ENCODE peak calls at places on chromosomes 1 and 21, in ten cellular contexts. G is RKO; B is stimulated activated naive B cell treated with anti-CD40 and anti-IgM and Interleukin-4, amounts not matched to agents 10 μg/mL and 1 μg/mL and 100 μg/mL, for 72 hours; S is T-helper 17 cell; V is anterior cingulate cortex; H is CD4-positive, CD25-positive, alpha-beta regulatory T cell; M is MG63; P is NCI-H510A; O is A172; T is HT1080. X is an unnamed sample.
A peak's percentile ranks its signal among the peaks of the same experiment; 100 is the strongest.

GRCh38 chr1:204894031-204894430 is 23.4 kb downstream of the NFASC start:
- DNase-seq in G (no peak), B (no peak), S (no peak), V (no peak), H (no peak), M (peak; percentile 71), P (no peak), O (no peak), T (no peak), X (no peak)

GRCh38 chr1:12627308-12627707 is 9.3 kb upstream of the DHRS3 start:
- DNase-seq in G (no peak), B (no peak), S (no peak), V (no peak), H (no peak), M (no peak), P (no peak), O (no peak), T (no peak), X (no peak)

GRCh38 chr1:87834941-87835340 is 506.3 kb downstream of the LMO4 start:
- DNase-seq in G (no peak), B (no peak), S (no peak), V (no peak), H (no peak), M (no peak), P (no peak), O (no peak), T (no peak), X (no peak)

GRCh38 chr1:201361652-201362504 is 15.6 kb downstream of the TNNT2 start:
- DNase-seq in G (peak; percentile 54), B (peak; percentile 8), S (no peak), V (no peak), H (peak; percentile 18), M (peak; percentile 59), P (peak; percentile 22), O (peak; percentile 59), T (peak; percentile 29), X (peak; percentile 87)

GRCh38 chr1:245420926-245421325 is 266.1 kb downstream of the KIF26B start:
- DNase-seq in G (no peak), B (no peak), S (no peak), V (no peak), H (no peak), M (no peak), P (no peak), O (no peak), T (no peak), X (no peak)

GRCh38 chr1:47690341-47691244 is 252.7 kb downstream of the FOXD2 start:
- DNase-seq in G (no peak), B (no peak), S (no peak), V (no peak), H (no peak), M (no peak), P (no peak), O (no peak), T (no peak), X (no peak)

GRCh38 chr1:68213843-68214242 is 18.5 kb downstream of the WLS start:
- DNase-seq in G (no peak), B (no peak), S (no peak), V (no peak), H (no peak), M (no peak), P (peak; percentile 87), O (peak; percentile 32), T (no peak), X (no peak)

GRCh38 chr21:45977396-45977795 is 4.2 kb upstream of the COL6A1 start:
- DNase-seq in G (no peak), B (no peak), S (no peak), V (no peak), H (no peak), M (no peak), P (no peak), O (no peak), T (peak; percentile 23), X (peak; percentile 71)

GRCh38 chr1:26598890-26599289 is 69.3 kb downstream of the RPS6KA1 start:
- DNase-seq in G (no peak), B (no peak), S (no peak), V (no peak), H (no peak), M (no peak), P (no peak), O (no peak), T (no peak), X (no peak)

GRCh38 chr1:203547147-203547546 is 53.2 kb downstream of the OPTC start:
- DNase-seq in G (no peak), B (no peak), S (no peak), V (no peak), H (no peak), M (no peak), P (no peak), O (no peak), T (no peak), X (no peak)

GRCh38 chr1:77889671-77890070 is 1.2 kb downstream of the NEXN start:
- DNase-seq in G (peak; percentile 77), B (no peak), S (no peak), V (no peak), H (no peak), M (peak; percentile 37), P (no peak), O (peak; percentile 55), T (peak; percentile 76), X (peak; percentile 3)

GRCh38 chr1:165875171-165875570 is 47.8 kb downstream of the UCK2 start:
- DNase-seq in G (no peak), B (peak; percentile 55), S (no peak), V (no peak), H (no peak), M (no peak), P (no peak), O (no peak), T (no peak), X (no peak)

GRCh38 chr1:172885976-172886375 is 164.8 kb downstream of the TNFSF18 start:
- DNase-seq in G (no peak), B (no peak), S (no peak), V (no peak), H (no peak), M (peak; percentile 59), P (no peak), O (no peak), T (no peak), X (no peak)

GRCh38 chr21:28240586-28240985 is 752.1 kb downstream of the LTN1 start:
- DNase-seq in G (no peak), B (no peak), S (no peak), V (no peak), H (no peak), M (peak; percentile 7), P (no peak), O (no peak), T (no peak), X (no peak)

GRCh38 chr21:45505416-45506021 is 36.7 kb downstream of the SLC19A1 start:
- DNase-seq in G (no peak), B (no peak), S (no peak), V (no peak), H (no peak), M (no peak), P (no peak), O (no peak), T (no peak), X (no peak)

GRCh38 chr1:145983206-145983675 is 13.1 kb downstream of the TXNIP start:
- DNase-seq in G (no peak), B (no peak), S (no peak), V (no peak), H (no peak), M (no peak), P (no peak), O (no peak), T (no peak), X (no peak)

GRCh38 chr21:33395866-33396265 is 7.3 kb upstream of the IFNGR2 start:
- DNase-seq in G (no peak), B (no peak), S (no peak), V (no peak), H (no peak), M (peak; percentile 90), P (no peak), O (peak; percentile 99), T (peak; percentile 63), X (no peak)

GRCh38 chr1:10735603-10736305 is 60.7 kb downstream of the CASZ1 start:
- DNase-seq in G (no peak), B (no peak), S (no peak), V (no peak), H (no peak), M (no peak), P (no peak), O (no peak), T (no peak), X (no peak)

X was measured in GM23338.